ENCODE peak calls at places on chromosomes 12 and 14, in eight cellular contexts. W is hepatocyte, S is OCI-LY7, Y is HCT116, D is GM23338, C is PC-3, M is SK-N-SH, B is MM.1S. J is an unnamed sample.

GRCh38 chr14:90116444-90116843 is 54.6 kb downstream of the KCNK13 start:
- DNase-seq in W (no peak), S (no peak), Y (no peak), D (no peak), C (no peak), M (no peak), B (no peak), J (no peak)

GRCh38 chr14:87000071-87000470 is 992.9 kb downstream of the GALC start:
- DNase-seq in W (no peak), S (no peak), Y (no peak), D (no peak), C (no peak), M (no peak), B (no peak), J (peak)

GRCh38 chr14:104192146-104192882 is 53.9 kb downstream of the KIF26A start:
- DNase-seq in W (no peak), S (no peak), Y (no peak), D (no peak), C (no peak), M (no peak), B (no peak), J (no peak)

GRCh38 chr14:58299665-58300202 is 1.4 kb downstream of the ARID4A start:
- DNase-seq in W (peak), S (peak), Y (no peak), D (peak), C (peak), M (no peak), B (no peak), J (peak)

GRCh38 chr12:19428261-19428660 is 11.0 kb upstream of the AEBP2 start:
- DNase-seq in W (no peak), S (no peak), Y (no peak), D (no peak), C (no peak), M (no peak), B (no peak), J (no peak)

GRCh38 chr12:5864913-5865312 is 80.1 kb downstream of the ANO2 start:
- DNase-seq in W (peak), S (no peak), Y (no peak), D (no peak), C (no peak), M (no peak), B (no peak), J (no peak)

GRCh38 chr12:43237238-43237879 is 314.6 kb downstream of the ADAMTS20 start:
- DNase-seq in W (no peak), S (no peak), Y (no peak), D (no peak), C (no peak), M (no peak), B (no peak), J (no peak)

GRCh38 chr12:26692417-26692816 is 140.6 kb downstream of the ITPR2 start:
- DNase-seq in W (no peak), S (no peak), Y (no peak), D (no peak), C (no peak), M (no peak), B (no peak), J (no peak)

GRCh38 chr14:81594012-81594411 is 60.4 kb upstream of the SEL1L start:
- DNase-seq in W (peak), S (no peak), Y (no peak), D (no peak), C (no peak), M (no peak), B (no peak), J (peak)

GRCh38 chr14:56244138-56244789 is 126.1 kb downstream of the PELI2 start:
- DNase-seq in W (no peak), S (no peak), Y (no peak), D (no peak), C (peak), M (no peak), B (no peak), J (no peak)

GRCh38 chr12:1830981-1831930 is 10.9 kb downstream of the LRTM2 start:
- DNase-seq in W (peak), S (no peak), Y (no peak), D (peak), C (peak), M (peak), B (peak), J (peak)

GRCh38 chr14:102729268-102729667 is 48.0 kb upstream of the TRAF3 start:
- DNase-seq in W (no peak), S (no peak), Y (no peak), D (no peak), C (no peak), M (no peak), B (no peak), J (no peak)

GRCh38 chr12:108907861-108908302 is 28.0 kb downstream of the DAO start:
- DNase-seq in W (no peak), S (no peak), Y (no peak), D (peak), C (peak), M (no peak), B (no peak), J (no peak)

GRCh38 chr14:23569443-23570151 is 2.0 kb upstream of the AP1G2 start:
- DNase-seq in W (no peak), S (no peak), Y (peak), D (peak), C (peak), M (peak), B (no peak), J (peak)

GRCh38 chr12:65905941-65906471 is 81.7 kb downstream of the HMGA2 start:
- DNase-seq in W (no peak), S (no peak), Y (no peak), D (no peak), C (no peak), M (no peak), B (no peak), J (no peak)

GRCh38 chr12:47549258-47549657 is 156.6 kb downstream of the RPAP3 start:
- DNase-seq in W (no peak), S (no peak), Y (no peak), D (no peak), C (peak), M (no peak), B (no peak), J (no peak)

GRCh38 chr14:33588771-33589170 is 362.1 kb downstream of the EGLN3 start:
- DNase-seq in W (no peak), S (no peak), Y (no peak), D (no peak), C (no peak), M (no peak), B (no peak), J (no peak)

GRCh38 chr14:23544511-23545447 is 6.8 kb downstream of the ZFHX2 start:
- DNase-seq in W (no peak), S (no peak), Y (no peak), D (peak), C (no peak), M (no peak), B (no peak), J (peak)

GRCh38 chr12:116048886-116049285 is 228.6 kb downstream of the MED13L start:
- DNase-seq in W (no peak), S (no peak), Y (no peak), D (no peak), C (no peak), M (no peak), B (peak), J (no peak)

GRCh38 chr14:24984846-24985589 is 64.9 kb downstream of the STXBP6 start:
- DNase-seq in W (peak), S (no peak), Y (no peak), D (no peak), C (peak), M (no peak), B (no peak), J (no peak)

GRCh38 chr14:103141117-103141796 is 18.0 kb downstream of the TNFAIP2 start:
- DNase-seq in W (peak), S (peak), Y (peak), D (peak), C (peak), M (peak), B (peak), J (peak)

GRCh38 chr12:3048540-3048939 is 28.6 kb upstream of the TSPAN9 start:
- DNase-seq in W (no peak), S (no peak), Y (no peak), D (no peak), C (no peak), M (no peak), B (no peak), J (no peak)

GRCh38 chr12:65496617-65497016 is 218.1 kb downstream of the MSRB3 start:
- DNase-seq in W (peak), S (no peak), Y (no peak), D (no peak), C (no peak), M (no peak), B (no peak), J (no peak)

GRCh38 chr14:89141862-89142261 is 275.2 kb downstream of the FOXN3 start:
- DNase-seq in W (no peak), S (no peak), Y (no peak), D (no peak), C (no peak), M (no peak), B (no peak), J (no peak)

GRCh38 chr12:94753071-94753779 is 102.9 kb upstream of the TMCC3 start:
- DNase-seq in W (no peak), S (no peak), Y (no peak), D (peak), C (no peak), M (no peak), B (no peak), J (peak)
- TF ChIP-seq EZH2phosphoT487 in W (no peak), S (no peak), Y (no peak), D (no peak), C (no peak), M (no peak), B (no peak), J (no peak)

GRCh38 chr12:84910549-84911241 is 1.9 kb downstream of the SLC6A15 start:
- DNase-seq in W (peak), S (no peak), Y (no peak), D (peak), C (no peak), M (peak), B (no peak), J (peak)

GRCh38 chr12:84911331-84912190 is 1.0 kb downstream of the SLC6A15 start:
- DNase-seq in W (peak), S (no peak), Y (no peak), D (peak), C (peak), M (peak), B (peak), J (peak)

GRCh38 chr12:84913151-84913550 is 552 bp upstream of the SLC6A15 start:
- DNase-seq in W (peak), S (no peak), Y (no peak), D (peak), C (no peak), M (peak), B (no peak), J (peak)

GRCh38 chr12:84912191-84913142 is at the start of gene SLC6A15:
- DNase-seq in W (peak), S (no peak), Y (no peak), D (peak), C (no peak), M (peak), B (peak), J (peak)
- TF ChIP-seq CTCF in W (peak), S (no peak), Y (no peak), D (peak), C (no peak), M (peak), B (peak), J (peak)

DNA sequence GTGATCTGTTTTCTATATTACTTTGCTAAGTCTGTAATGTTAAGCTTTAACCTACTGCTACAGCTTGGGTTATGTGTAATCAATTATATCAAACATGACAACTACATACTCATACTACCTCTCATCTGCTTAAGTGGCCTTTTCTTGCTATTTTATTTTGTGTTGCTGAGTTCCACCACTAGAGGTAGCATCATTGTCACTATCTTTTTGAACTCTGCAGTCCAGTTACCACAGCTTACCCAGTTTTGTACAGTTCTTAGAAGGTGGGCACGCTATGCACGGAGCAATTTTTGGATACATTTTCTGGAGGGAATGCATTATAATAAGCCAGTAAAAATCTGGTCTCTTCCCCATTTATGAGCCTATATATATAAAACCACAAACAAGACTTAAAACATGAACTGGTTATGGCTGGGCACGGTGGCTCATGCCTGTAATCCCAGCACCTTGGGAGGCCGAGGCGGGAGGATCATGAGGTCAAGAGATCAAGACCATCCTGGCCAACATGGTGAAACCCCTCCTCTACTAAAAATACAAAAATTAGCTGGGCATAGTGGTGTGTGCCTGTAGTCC is 48.5 kb downstream of the SAV1 start:
- DNase-seq in W (peak), S (peak), Y (peak), D (peak), C (peak), M (peak), B (peak), J (peak)
- TF ChIP-seq EZH2phosphoT487 in W (no peak), S (no peak), Y (no peak), D (no peak), C (no peak), M (no peak), B (no peak), J (no peak)

GRCh38 chr14:44662250-44662891 is 155.3 kb upstream of the FSCB start:
- DNase-seq in W (no peak), S (no peak), Y (no peak), D (no peak), C (no peak), M (no peak), B (peak), J (no peak)

GRCh38 chr14:44657153-44657552 is 150.1 kb upstream of the FSCB start:
- DNase-seq in W (no peak), S (no peak), Y (no peak), D (no peak), C (no peak), M (no peak), B (no peak), J (no peak)

GRCh38 chr14:44652640-44653039 is 145.6 kb upstream of the FSCB start:
- DNase-seq in W (no peak), S (no peak), Y (no peak), D (no peak), C (no peak), M (no peak), B (no peak), J (no peak)

GRCh38 chr14:44658389-44658696 is 151.3 kb upstream of the FSCB start:
- DNase-seq in W (no peak), S (no peak), Y (no peak), D (no peak), C (no peak), M (no peak), B (no peak), J (no peak)

DNA sequence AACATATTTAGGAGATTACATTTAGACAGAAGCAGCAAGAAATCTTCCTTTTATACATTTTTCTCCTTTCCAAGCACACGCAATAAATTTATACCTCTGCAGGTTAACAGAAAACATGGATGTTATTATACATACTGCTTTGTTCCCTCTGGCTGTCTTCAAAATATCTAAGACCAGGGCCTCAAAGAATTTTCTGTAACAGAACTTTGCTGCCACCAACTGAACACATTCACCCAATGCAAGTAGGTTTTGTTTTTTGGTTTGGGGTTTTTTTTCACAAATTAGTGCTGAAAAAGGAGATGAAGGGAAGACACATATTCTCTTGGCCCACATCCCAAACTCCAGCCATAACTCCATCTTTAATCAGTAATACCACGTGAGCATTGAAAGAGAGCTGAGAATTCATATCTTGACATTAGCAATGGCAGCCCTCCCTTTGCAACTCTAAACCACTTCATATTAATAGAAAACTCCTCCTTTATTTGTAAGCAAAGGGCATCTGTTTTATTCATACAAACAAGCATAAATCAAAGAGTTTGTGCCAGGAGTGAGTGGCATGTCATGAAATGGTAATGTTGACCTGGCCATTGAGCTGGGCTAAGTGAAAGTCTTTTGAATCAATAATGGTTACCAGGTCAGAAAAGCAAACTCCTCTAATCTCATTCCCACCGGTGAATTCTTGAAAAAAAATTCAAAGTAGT is 150.8 kb upstream of the FSCB start:
- DNase-seq in W (peak), S (no peak), Y (no peak), D (peak), C (peak), M (no peak), B (peak), J (peak)
- TF ChIP-seq CTCF in W (peak), S (peak), Y (peak), D (peak), C (peak), M (peak), B (peak), J (peak)

GRCh38 chr12:40980346-40981005 is 207.6 kb upstream of the PDZRN4 start:
- DNase-seq in W (no peak), S (no peak), Y (peak), D (no peak), C (no peak), M (no peak), B (no peak), J (no peak)
- TF ChIP-seq EZH2phosphoT487 in W (no peak), S (no peak), Y (no peak), D (no peak), C (no peak), M (no peak), B (no peak), J (no peak)

DNA sequence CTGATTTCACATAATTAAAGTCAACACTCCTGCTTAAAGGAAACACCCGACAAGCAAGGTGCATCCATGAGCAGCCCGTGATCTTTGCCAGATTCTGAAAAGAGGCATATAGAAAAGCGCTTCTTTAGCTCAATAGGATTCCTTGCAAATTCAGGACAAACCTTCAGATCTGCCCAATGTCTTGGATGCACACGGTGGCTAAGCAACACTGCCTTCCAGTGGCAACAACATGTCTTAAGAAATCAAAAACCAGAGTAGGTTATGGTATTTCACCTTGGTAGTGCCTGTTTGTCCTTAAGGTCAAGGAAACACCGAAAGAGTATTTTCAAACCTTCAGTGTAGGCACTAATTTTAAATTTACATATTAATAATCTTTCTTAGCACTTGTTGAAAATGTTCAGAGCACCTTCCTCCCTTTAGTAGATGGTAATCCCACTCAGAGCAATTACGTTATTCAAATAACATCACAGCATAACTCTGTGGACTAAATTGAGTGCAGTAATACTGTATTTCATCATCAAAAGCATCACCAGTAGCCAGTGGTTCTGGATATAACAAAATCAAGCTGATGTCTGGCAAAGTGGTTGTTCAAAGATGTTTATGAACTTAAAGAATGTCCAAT is 58.0 kb upstream of the CDKN3 start:
- DNase-seq in W (peak), S (no peak), Y (peak), D (peak), C (peak), M (no peak), B (peak), J (peak)
- TF ChIP-seq CTCF in W (peak), S (peak), Y (peak), D (peak), C (peak), M (peak), B (peak), J (peak)

GRCh38 chr12:104793968-104794367 is 164.1 kb downstream of the SLC41A2 start:
- DNase-seq in W (no peak), S (no peak), Y (no peak), D (no peak), C (no peak), M (no peak), B (no peak), J (no peak)

GRCh38 chr12:104796475-104796862 is 161.6 kb downstream of the SLC41A2 start:
- DNase-seq in W (no peak), S (no peak), Y (no peak), D (no peak), C (no peak), M (no peak), B (no peak), J (no peak)

GRCh38 chr12:104792570-104792969 is 165.5 kb downstream of the SLC41A2 start:
- DNase-seq in W (peak), S (no peak), Y (peak), D (no peak), C (peak), M (no peak), B (no peak), J (no peak)

GRCh38 chr12:104790296-104791125 is 167.6 kb downstream of the SLC41A2 start:
- DNase-seq in W (peak), S (peak), Y (peak), D (peak), C (peak), M (peak), B (no peak), J (peak)

DNA sequence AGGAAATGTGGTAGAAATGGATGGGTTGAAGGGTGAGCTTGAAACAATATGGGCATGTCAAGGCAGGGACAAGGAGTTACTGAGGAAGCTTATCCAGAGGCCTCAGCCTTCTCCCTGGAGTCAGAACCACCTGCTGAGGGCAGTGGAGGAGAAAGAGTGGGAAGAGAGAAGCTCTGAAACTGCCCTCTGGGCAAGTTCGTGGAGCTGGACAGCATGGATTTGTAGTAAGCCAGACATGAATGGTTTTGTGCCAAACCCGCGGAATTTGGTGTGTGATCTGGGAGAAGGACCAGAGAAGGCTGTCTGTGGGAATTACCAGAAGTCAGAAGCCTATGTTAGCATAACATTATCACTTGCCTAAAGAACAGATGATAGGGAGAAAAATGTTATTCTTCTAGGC is 164.8 kb downstream of the SLC41A2 start:
- DNase-seq in W (no peak), S (no peak), Y (no peak), D (no peak), C (no peak), M (no peak), B (no peak), J (no peak)
- TF ChIP-seq EZH2phosphoT487 in W (no peak), S (no peak), Y (no peak), D (no peak), C (no peak), M (no peak), B (no peak), J (no peak)

GRCh38 chr12:55619352-55620138 is 17.1 kb upstream of the OR10P1 start:
- DNase-seq in W (peak), S (peak), Y (peak), D (peak), C (peak), M (peak), B (peak), J (peak)
- TF ChIP-seq CTCF in W (peak), S (peak), Y (peak), D (peak), C (peak), M (peak), B (peak), J (peak)

GRCh38 chr14:61561144-61561543 is 134.2 kb upstream of the HIF1A start:
- DNase-seq in W (no peak), S (no peak), Y (no peak), D (peak), C (peak), M (peak), B (no peak), J (peak)

GRCh38 chr14:61560323-61560722 is 135.0 kb upstream of the HIF1A start:
- DNase-seq in W (peak), S (no peak), Y (no peak), D (no peak), C (peak), M (no peak), B (no peak), J (no peak)

GRCh38 chr14:61562321-61563161 is 132.8 kb upstream of the HIF1A start:
- DNase-seq in W (peak), S (no peak), Y (peak), D (no peak), C (peak), M (no peak), B (no peak), J (no peak)

GRCh38 chr14:61563162-61563511 is 132.2 kb upstream of the HIF1A start:
- DNase-seq in W (no peak), S (no peak), Y (no peak), D (no peak), C (no peak), M (no peak), B (no peak), J (no peak)

GRCh38 chr14:61561657-61562276 is 133.5 kb upstream of the HIF1A start:
- DNase-seq in W (peak), S (no peak), Y (peak), D (peak), C (peak), M (peak), B (no peak), J (no peak)
- TF ChIP-seq EZH2phosphoT487 in W (no peak), S (no peak), Y (no peak), D (no peak), C (no peak), M (no peak), B (no peak), J (no peak)